ENCODE peak calls at places on chromosomes 7 and 10, in six cellular contexts. G, B, O, J, T and V are unnamed samples.

GRCh38 chr10:80156216-80156615 is 23.7 kb downstream of the PLAC9 start:
- DNase-seq in G (no peak), J (no peak), B (no peak), T (no peak), O (no peak), V (no peak)

GRCh38 chr10:53361281-53361680 is 588.7 kb upstream of the MBL2 start:
- DNase-seq in B (no peak), O (no peak), G (no peak), T (no peak), J (no peak), V (no peak)

GRCh38 chr10:21122907-21123306 is 225.8 kb upstream of the NEBL start:
- DNase-seq in J (no peak), T (no peak), B (no peak), O (no peak), G (no peak), V (no peak)

GRCh38 chr10:102310356-102311024 is 65.2 kb downstream of the GBF1 start:
- DNase-seq in J (no peak), G (peak; percentile 11), B (peak; percentile 76), T (no peak), O (no peak), V (peak; percentile 78)

GRCh38 chr10:77539147-77539935 is 98.3 kb downstream of the KCNMA1 start:
- DNase-seq in B (no peak), J (no peak), T (no peak), G (no peak), O (no peak), V (no peak)

GRCh38 chr10:9877978-9878377 is 1139.7 kb upstream of the CELF2 start:
- DNase-seq in G (no peak), J (no peak), O (no peak), T (no peak), B (no peak), V (no peak)

GRCh38 chr7:117946201-117946633 is 73.0 kb upstream of the CTTNBP2 start:
- DNase-seq in J (no peak), O (no peak), T (no peak), B (no peak), G (peak; percentile 30), V (no peak)

GRCh38 chr10:88361494-88361893 is 221.6 kb downstream of the RNLS start:
- DNase-seq in J (no peak), G (no peak), O (no peak), T (peak; percentile 51), B (no peak), V (no peak)

GRCh38 chr10:42973870-42974692 is 102.8 kb upstream of the RET start:
- DNase-seq in J (peak; percentile 37), O (no peak), G (no peak), T (no peak), B (peak; percentile 32), V (no peak)

GRCh38 chr7:20797174-20798080 is 10.7 kb upstream of the SP8 start:
- DNase-seq in O (no peak), T (no peak), G (peak; percentile 77), J (no peak), B (no peak), V (no peak)

GRCh38 chr7:120842131-120842621 is 15.8 kb downstream of the TSPAN12 start:
- DNase-seq in T (no peak), B (no peak), G (peak; percentile 28), J (no peak), O (no peak), V (no peak)

GRCh38 chr10:78717200-78717599 is 351.6 kb upstream of the ZMIZ1 start:
- DNase-seq in O (no peak), G (no peak), J (no peak), T (no peak), B (no peak), V (no peak)

GRCh38 chr7:77316219-77316978 is 99.8 kb downstream of the GSAP start:
- DNase-seq in O (no peak), J (no peak), G (no peak), B (no peak), T (no peak), V (no peak)

GRCh38 chr10:95445837-95446347 is 115.3 kb downstream of the SORBS1 start:
- DNase-seq in T (peak; percentile 67), O (no peak), B (peak; percentile 72), G (peak; percentile 92), J (peak; percentile 53), V (no peak)

GRCh38 chr10:67302701-67303100 is 376.9 kb downstream of the LRRTM3 start:
- DNase-seq in G (no peak), O (no peak), J (no peak), T (no peak), B (no peak), V (no peak)

GRCh38 chr7:100957832-100958421 is 8.6 kb downstream of the MUC3A start:
- DNase-seq in J (no peak), B (no peak), T (no peak), G (no peak), O (no peak), V (no peak)

GRCh38 chr10:132520147-132520811 is 17.3 kb upstream of the INPP5A start:
- DNase-seq in G (no peak), O (peak; percentile 30), T (no peak), B (no peak), J (peak; percentile 43), V (no peak)

GRCh38 chr10:132517951-132518521 is 19.6 kb upstream of the INPP5A start:
- DNase-seq in G (peak; percentile 44), T (no peak), B (no peak), J (peak; percentile 40), O (no peak), V (no peak)

GRCh38 chr10:132516771-132517725 is 20.5 kb upstream of the INPP5A start:
- DNase-seq in T (peak; percentile 85), O (peak; percentile 93), B (peak; percentile 98), J (peak; percentile 88), G (peak; percentile 94), V (peak; percentile 88)

GRCh38 chr10:132519382-132520146 is 18.0 kb upstream of the INPP5A start:
- DNase-seq in B (no peak), G (no peak), O (no peak), T (no peak), J (peak; percentile 55), V (no peak)

GRCh38 chr10:132518572-132519381 is 18.8 kb upstream of the INPP5A start:
- DNase-seq in O (peak; percentile 78), T (no peak), G (peak; percentile 91), B (no peak), J (peak; percentile 85), V (no peak)
- H3K4me3 ChIP-seq in O (peak overlapping the region; percentile 50), T (no peak overlapping the region), G (peak overlapping the region; percentile 67), B (no peak overlapping the region), J (peak overlapping the region; percentile 35), V (no peak overlapping the region)

DNA sequence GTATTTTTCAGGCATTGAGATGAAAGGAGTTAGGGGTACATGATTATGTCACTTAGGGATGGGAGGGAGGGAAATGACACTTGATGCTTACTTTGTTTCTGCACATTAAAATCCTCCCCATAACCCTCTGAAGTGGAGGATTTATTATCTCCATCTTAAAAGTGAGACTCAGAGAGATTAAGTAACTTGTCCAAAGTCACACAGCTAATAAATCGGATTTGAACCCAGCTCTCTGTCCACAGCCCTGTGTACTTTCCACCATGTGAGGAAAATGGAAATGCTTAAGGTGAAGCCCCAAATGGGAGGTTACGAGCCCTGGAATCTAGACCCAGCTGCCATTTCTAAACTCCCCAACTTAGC is 58.6 kb downstream of the HK1 start:
- DNase-seq in B (no peak), T (no peak), O (no peak), G (no peak), J (no peak), V (no peak)
- H3K4me3 ChIP-seq in B (no peak overlapping the region), T (no peak overlapping the region), O (no peak overlapping the region), G (no peak overlapping the region), J (no peak overlapping the region), V (no peak overlapping the region)

GRCh38 chr7:128200376-128200775 is 40.7 kb upstream of the LEP start:
- DNase-seq in O (no peak), B (peak; percentile 18), T (no peak), G (no peak), J (no peak), V (no peak)

GRCh38 chr7:128201067-128201689 is 39.9 kb upstream of the LEP start:
- DNase-seq in G (peak; percentile 92), J (no peak), T (peak; percentile 93), O (no peak), B (peak; percentile 35), V (no peak)

GRCh38 chr7:128203047-128203491 is 38.0 kb upstream of the LEP start:
- DNase-seq in O (no peak), B (peak; percentile 32), G (no peak), T (peak; percentile 27), J (no peak), V (no peak)

GRCh38 chr7:128202287-128202957 is 38.7 kb upstream of the LEP start:
- DNase-seq in O (no peak), T (peak; percentile 27), G (no peak), B (peak; percentile 23), J (no peak), V (no peak)

GRCh38 chr7:128201690-128202085 is 39.4 kb upstream of the LEP start:
- DNase-seq in G (no peak), O (no peak), J (no peak), T (peak; percentile 42), B (peak; percentile 32), V (no peak)
- H3K4me3 ChIP-seq in G (peak overlapping the region; percentile 82), O (no peak overlapping the region), J (no peak overlapping the region), T (no peak overlapping the region), B (no peak overlapping the region), V (no peak overlapping the region)

GRCh38 chr7:30916767-30917166 is 5.1 kb downstream of the AQP1 start:
- DNase-seq in O (peak; percentile 2), T (no peak), G (no peak), B (no peak), J (peak; percentile 18), V (no peak)
- H3K4me3 ChIP-seq in O (peak overlapping the region; percentile 62), T (no peak overlapping the region), G (no peak overlapping the region), B (no peak overlapping the region), J (peak overlapping the region; percentile 70), V (no peak overlapping the region)

DNA sequence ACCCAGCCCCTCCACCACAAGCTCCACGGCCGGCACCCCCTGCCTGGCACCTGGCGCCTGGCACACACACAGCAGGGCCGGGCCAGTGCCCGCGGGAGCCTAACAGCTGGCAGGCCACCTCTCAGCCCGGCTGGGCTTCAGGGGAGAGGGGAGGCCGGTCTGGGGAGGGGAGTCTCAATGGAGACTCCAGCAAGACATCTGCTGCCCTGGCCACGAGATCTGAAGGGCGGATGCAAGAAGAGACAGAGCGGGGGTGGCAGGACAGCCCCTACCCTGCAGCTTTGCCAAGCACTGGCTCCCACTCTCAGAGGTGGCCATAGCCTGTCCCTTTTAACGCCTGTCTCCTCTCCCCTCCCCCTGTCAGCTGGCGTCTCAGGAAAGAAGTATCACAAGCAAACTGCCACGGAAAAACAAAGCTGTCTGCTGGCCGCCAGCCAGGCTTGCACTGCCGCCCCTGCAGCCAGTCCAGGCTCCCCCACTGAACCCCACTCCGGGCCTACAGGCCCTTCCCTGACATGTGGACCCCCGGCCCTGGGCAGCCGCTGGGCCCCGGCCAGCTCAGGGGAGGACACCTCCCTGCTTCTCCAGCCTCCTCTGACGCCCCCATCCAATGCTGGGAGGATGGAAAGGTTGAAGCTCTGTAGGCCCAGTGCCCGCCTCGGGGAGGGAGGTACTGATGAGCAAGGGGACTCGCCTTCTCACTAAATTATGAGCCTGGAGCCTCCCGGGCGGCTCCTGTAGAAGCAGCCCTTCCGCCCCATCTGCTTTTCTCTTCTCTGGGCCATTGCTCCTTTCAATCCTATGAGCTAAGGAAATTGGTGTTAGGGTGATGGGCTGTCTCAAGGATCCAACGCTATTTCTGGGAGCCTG is 178.4 kb downstream of the ARHGAP12 start:
- DNase-seq in J (no peak), T (peak; percentile 84), G (no peak), O (peak; percentile 51), B (peak; percentile 62), V (no peak)
- H3K4me3 ChIP-seq in J (no peak overlapping the region), T (no peak overlapping the region), G (no peak overlapping the region), O (no peak overlapping the region), B (no peak overlapping the region), V (no peak overlapping the region)